ENCODE peak calls at places on chromosomes 4 and X, in eight cellular contexts. P is stimulated activated CD8-positive, alpha-beta memory T cell treated with anti-CD3 and anti-CD28 coated beads, Interleukin-15, amount 100 ng/mL, for 1 hour; X is psoas muscle; B is HEK293T; V is WERI-Rb-1; S is activated CD4-positive, alpha-beta T cell treated with anti-CD3 and anti-CD28 coated beads, Interleukin-2, amount 50 U/mL, for 1 hour; R is GM04504; H is NCI-H2081 treated with DMSO at 0.1 percent for 48 hours. D is an unnamed sample.

GRCh38 chr4:76856183-76856969 is 41.6 kb downstream of the SOWAHB start:
- DNase-seq in P (no peak), X (no peak), B (peak; percentile 31), V (no peak), S (no peak), R (peak; percentile 4), H (no peak), D (no peak)

GRCh38 chrX:119735467-119735866 is 22.9 kb upstream of the SOWAHD start:
- DNase-seq in P (no peak), X (no peak), B (peak; percentile 8), V (no peak), S (no peak), R (no peak), H (no peak), D (no peak)

GRCh38 chr4:118905546-118905945 is 16.9 kb downstream of the SYNPO2 start:
- DNase-seq in P (no peak), X (peak; percentile 53), B (no peak), V (no peak), S (no peak), R (no peak), H (no peak), D (no peak)

GRCh38 chrX:147757750-147758149 is 154.0 kb upstream of the FMR1 start:
- DNase-seq in P (no peak), X (no peak), B (no peak), V (no peak), S (no peak), R (no peak), H (no peak), D (no peak)

GRCh38 chr4:144174401-144175067 is 34.0 kb upstream of the GYPA start:
- DNase-seq in P (no peak), X (no peak), B (peak; percentile 30), V (no peak), S (no peak), R (peak; percentile 24), H (no peak), D (no peak)

GRCh38 chr4:134650461-134650860 is 448.9 kb upstream of the PABPC4L start:
- DNase-seq in P (no peak), X (no peak), B (no peak), V (no peak), S (no peak), R (no peak), H (no peak), D (no peak)

GRCh38 chrX:115642895-115643530 is 82.0 kb downstream of the PLS3 start:
- DNase-seq in P (no peak), X (no peak), B (peak; percentile 56), V (peak; percentile 27), S (peak; percentile 1), R (peak; percentile 64), H (no peak), D (no peak)

GRCh38 chr4:77269505-77269904 is 112.5 kb downstream of the CCNG2 start:
- DNase-seq in P (no peak), X (no peak), B (no peak), V (no peak), S (no peak), R (no peak), H (no peak), D (no peak)

GRCh38 chr4:41550308-41550707 is 12.4 kb downstream of the LIMCH1 start:
- DNase-seq in P (no peak), X (no peak), B (no peak), V (no peak), S (no peak), R (no peak), H (no peak), D (no peak)

GRCh38 chr4:170399894-170400293 is 310.1 kb upstream of the AADAT start:
- DNase-seq in P (no peak), X (no peak), B (no peak), V (no peak), S (no peak), R (no peak), H (no peak), D (no peak)

GRCh38 chr4:27463816-27464215 is 603.2 kb downstream of the STIM2 start:
- DNase-seq in P (no peak), X (no peak), B (no peak), V (no peak), S (no peak), R (peak; percentile 3), H (no peak), D (no peak)

GRCh38 chr4:70788733-70789132 is 51.0 kb downstream of the GRSF1 start:
- DNase-seq in P (no peak), X (no peak), B (no peak), V (no peak), S (no peak), R (no peak), H (no peak), D (no peak)

GRCh38 chrX:123340691-123341090 is 156.6 kb downstream of the GRIA3 start:
- DNase-seq in P (no peak), X (no peak), B (peak; percentile 19), V (no peak), S (no peak), R (no peak), H (no peak), D (no peak)

GRCh38 chr4:53196195-53196641 is 169.6 kb downstream of the SCFD2 start:
- DNase-seq in P (no peak), X (no peak), B (peak; percentile 20), V (peak; percentile 8), S (no peak), R (peak; percentile 52), H (no peak), D (no peak)

GRCh38 chr4:2714071-2714770 is 41.9 kb downstream of the TNIP2 start:
- DNase-seq in P (no peak), X (no peak), B (no peak), V (no peak), S (peak; percentile 35), R (peak; percentile 13), H (no peak), D (peak; percentile 26)

GRCh38 chr4:8852118-8852704 is 19.4 kb downstream of the HMX1 start:
- DNase-seq in P (no peak), X (peak; percentile 34), B (no peak), V (no peak), S (no peak), R (no peak), H (no peak), D (peak; percentile 5)

D was measured in left ventricle myocardium inferior.